ENCODE peak calls at places on chromosomes 16 and 17, in nine cellular contexts. One of them, this sample, is unnamed.

GRCh38 chr16:50320310-50320709 is 48.5 kb downstream of the BRD7 start:
- DNase-seq in choroid plexus epithelial cell: no peak
- DNase-seq in cardiac fibroblast: no peak
- DNase-seq in fibroblast of pulmonary artery: no peak
- DNase-seq in stomach: no peak
- DNase-seq in Caco-2: no peak
- DNase-seq in dorsolateral prefrontal cortex: no peak
- DNase-seq in IMR-90: no peak
- DNase-seq in progenitor cell of endocrine pancreas: no peak
- DNase-seq in this sample: no peak

GRCh38 chr17:38332735-38333134 is 11.0 kb downstream of the GPR179 start:
- DNase-seq in dorsolateral prefrontal cortex: no peak
- DNase-seq in Caco-2: no peak
- DNase-seq in choroid plexus epithelial cell: no peak
- DNase-seq in cardiac fibroblast: no peak
- DNase-seq in progenitor cell of endocrine pancreas: no peak
- DNase-seq in stomach: no peak
- DNase-seq in fibroblast of pulmonary artery: no peak
- DNase-seq in IMR-90: no peak
- DNase-seq in this sample: no peak

GRCh38 chr17:48045270-48046001 is 2.7 kb upstream of the NFE2L1 start:
- DNase-seq in stomach: no peak
- DNase-seq in IMR-90: no peak
- DNase-seq in progenitor cell of endocrine pancreas: no peak
- DNase-seq in choroid plexus epithelial cell: no peak
- DNase-seq in Caco-2: no peak
- DNase-seq in fibroblast of pulmonary artery: peak
- DNase-seq in dorsolateral prefrontal cortex: no peak
- DNase-seq in cardiac fibroblast: no peak
- DNase-seq in this sample: no peak

GRCh38 chr17:10177921-10178788 is 20.3 kb downstream of the GAS7 start:
- DNase-seq in IMR-90: peak
- DNase-seq in progenitor cell of endocrine pancreas: no peak
- DNase-seq in dorsolateral prefrontal cortex: no peak
- DNase-seq in stomach: no peak
- DNase-seq in fibroblast of pulmonary artery: peak
- DNase-seq in Caco-2: no peak
- DNase-seq in cardiac fibroblast: peak
- DNase-seq in choroid plexus epithelial cell: peak
- DNase-seq in this sample: no peak

GRCh38 chr17:48615212-48615962 is at the start of gene HOXB8:
- DNase-seq in IMR-90: no peak
- DNase-seq in stomach: no peak
- DNase-seq in choroid plexus epithelial cell: no peak
- DNase-seq in cardiac fibroblast: no peak
- DNase-seq in progenitor cell of endocrine pancreas: no peak
- DNase-seq in fibroblast of pulmonary artery: no peak
- DNase-seq in Caco-2: no peak
- DNase-seq in dorsolateral prefrontal cortex: no peak
- DNase-seq in this sample: no peak

GRCh38 chr16:55505333-55506015 is 3.4 kb upstream of the LPCAT2 start:
- DNase-seq in Caco-2: no peak
- DNase-seq in stomach: no peak
- DNase-seq in fibroblast of pulmonary artery: no peak
- DNase-seq in choroid plexus epithelial cell: no peak
- DNase-seq in dorsolateral prefrontal cortex: no peak
- DNase-seq in IMR-90: no peak
- DNase-seq in cardiac fibroblast: no peak
- DNase-seq in progenitor cell of endocrine pancreas: no peak
- DNase-seq in this sample: no peak

GRCh38 chr17:7932483-7932891 is 481 bp downstream of the CNTROB start:
- DNase-seq in cardiac fibroblast: peak
- DNase-seq in choroid plexus epithelial cell: peak
- DNase-seq in dorsolateral prefrontal cortex: no peak
- DNase-seq in fibroblast of pulmonary artery: peak
- DNase-seq in stomach: no peak
- DNase-seq in Caco-2: no peak
- DNase-seq in progenitor cell of endocrine pancreas: no peak
- DNase-seq in IMR-90: peak
- DNase-seq in this sample: no peak

GRCh38 chr17:6241381-6241780 is 171.2 kb downstream of the WSCD1 start:
- DNase-seq in fibroblast of pulmonary artery: no peak
- DNase-seq in cardiac fibroblast: no peak
- DNase-seq in Caco-2: no peak
- DNase-seq in progenitor cell of endocrine pancreas: no peak
- DNase-seq in IMR-90: no peak
- DNase-seq in dorsolateral prefrontal cortex: no peak
- DNase-seq in stomach: no peak
- DNase-seq in choroid plexus epithelial cell: no peak
- DNase-seq in this sample: no peak

GRCh38 chr16:87956771-87957279 is 5.6 kb downstream of the BANP start:
- DNase-seq in fibroblast of pulmonary artery: peak
- DNase-seq in progenitor cell of endocrine pancreas: no peak
- DNase-seq in dorsolateral prefrontal cortex: no peak
- DNase-seq in stomach: no peak
- DNase-seq in IMR-90: peak
- DNase-seq in cardiac fibroblast: peak
- DNase-seq in Caco-2: no peak
- DNase-seq in choroid plexus epithelial cell: peak
- DNase-seq in this sample: no peak
- TF ChIP-seq CTCF in fibroblast of pulmonary artery: peak
- TF ChIP-seq CTCF in progenitor cell of endocrine pancreas: no peak
- TF ChIP-seq CTCF in dorsolateral prefrontal cortex: no peak
- TF ChIP-seq CTCF in stomach: no peak
- TF ChIP-seq CTCF in IMR-90: peak
- TF ChIP-seq CTCF in cardiac fibroblast: peak
- TF ChIP-seq CTCF in Caco-2: no peak
- TF ChIP-seq CTCF in choroid plexus epithelial cell: peak
- TF ChIP-seq CTCF in this sample: peak

GRCh38 chr17:60579551-60579950 is 20.4 kb upstream of the PPM1D start:
- DNase-seq in IMR-90: no peak
- DNase-seq in dorsolateral prefrontal cortex: no peak
- DNase-seq in cardiac fibroblast: no peak
- DNase-seq in Caco-2: no peak
- DNase-seq in progenitor cell of endocrine pancreas: no peak
- DNase-seq in fibroblast of pulmonary artery: no peak
- DNase-seq in choroid plexus epithelial cell: no peak
- DNase-seq in stomach: no peak
- DNase-seq in this sample: no peak

GRCh38 chr17:60579090-60579489 is 20.9 kb upstream of the PPM1D start:
- DNase-seq in stomach: no peak
- DNase-seq in dorsolateral prefrontal cortex: no peak
- DNase-seq in fibroblast of pulmonary artery: peak
- DNase-seq in IMR-90: peak
- DNase-seq in choroid plexus epithelial cell: peak
- DNase-seq in progenitor cell of endocrine pancreas: no peak
- DNase-seq in cardiac fibroblast: peak
- DNase-seq in Caco-2: no peak
- DNase-seq in this sample: no peak

GRCh38 chr17:60583008-60583407 is 17.0 kb upstream of the PPM1D start:
- DNase-seq in progenitor cell of endocrine pancreas: no peak
- DNase-seq in cardiac fibroblast: no peak
- DNase-seq in Caco-2: no peak
- DNase-seq in IMR-90: no peak
- DNase-seq in fibroblast of pulmonary artery: no peak
- DNase-seq in dorsolateral prefrontal cortex: no peak
- DNase-seq in choroid plexus epithelial cell: no peak
- DNase-seq in stomach: no peak
- DNase-seq in this sample: no peak

GRCh38 chr17:60573139-60573975 is 26.6 kb upstream of the PPM1D start:
- DNase-seq in choroid plexus epithelial cell: peak
- DNase-seq in Caco-2: peak
- DNase-seq in progenitor cell of endocrine pancreas: no peak
- DNase-seq in fibroblast of pulmonary artery: peak
- DNase-seq in IMR-90: peak
- DNase-seq in stomach: no peak
- DNase-seq in cardiac fibroblast: peak
- DNase-seq in dorsolateral prefrontal cortex: no peak
- DNase-seq in this sample: no peak

DNA sequence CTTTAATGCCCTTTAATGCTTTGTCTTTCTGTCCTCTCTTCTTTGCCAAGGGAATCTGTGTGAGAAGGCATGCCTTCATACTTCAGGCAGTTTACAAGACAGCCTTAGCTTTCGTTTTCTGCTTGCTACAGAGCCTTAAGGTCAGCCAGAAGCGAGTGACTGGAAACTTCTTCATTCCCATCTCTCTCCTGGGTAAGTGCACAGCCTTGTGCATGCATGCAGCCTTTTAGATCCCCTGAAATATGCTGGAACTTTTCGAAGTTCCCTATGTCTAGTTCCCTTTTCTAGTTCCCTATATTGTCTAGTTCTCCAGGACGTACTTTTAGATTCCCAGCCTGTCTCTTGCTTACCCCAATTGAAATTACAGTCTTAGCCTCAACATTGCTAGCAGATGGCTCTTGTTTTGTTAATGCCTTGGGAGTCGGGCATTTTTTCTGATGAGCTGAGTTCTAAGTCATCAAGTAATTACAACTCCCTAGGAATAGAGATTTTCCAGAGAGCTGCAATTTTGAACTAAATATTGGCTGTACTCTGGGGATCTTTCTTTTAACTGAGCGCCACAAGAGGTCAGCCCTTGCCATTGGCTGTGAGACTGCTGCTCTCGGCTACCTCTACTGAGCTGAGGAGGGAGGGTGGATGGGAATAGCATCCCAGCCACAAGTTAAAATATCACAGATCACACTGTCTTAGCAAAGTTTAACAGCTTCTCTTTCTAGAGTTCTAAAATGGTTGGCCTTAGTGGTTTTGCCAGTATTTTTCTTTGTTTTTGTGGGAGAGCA is 22.7 kb upstream of the PPM1D start:
- DNase-seq in cardiac fibroblast: peak
- DNase-seq in IMR-90: peak
- DNase-seq in fibroblast of pulmonary artery: peak
- DNase-seq in stomach: no peak
- DNase-seq in dorsolateral prefrontal cortex: peak
- DNase-seq in Caco-2: no peak
- DNase-seq in progenitor cell of endocrine pancreas: no peak
- DNase-seq in choroid plexus epithelial cell: peak
- DNase-seq in this sample: no peak
- TF ChIP-seq CTCF in cardiac fibroblast: peak
- TF ChIP-seq CTCF in IMR-90: peak
- TF ChIP-seq CTCF in fibroblast of pulmonary artery: peak
- TF ChIP-seq CTCF in stomach: no peak
- TF ChIP-seq CTCF in dorsolateral prefrontal cortex: peak
- TF ChIP-seq CTCF in Caco-2: no peak
- TF ChIP-seq CTCF in progenitor cell of endocrine pancreas: no peak
- TF ChIP-seq CTCF in choroid plexus epithelial cell: no peak
- TF ChIP-seq CTCF in this sample: no peak

GRCh38 chr17:57051886-57052342 is 33.1 kb upstream of the AKAP1 start:
- DNase-seq in cardiac fibroblast: no peak
- DNase-seq in Caco-2: no peak
- DNase-seq in choroid plexus epithelial cell: no peak
- DNase-seq in dorsolateral prefrontal cortex: no peak
- DNase-seq in IMR-90: no peak
- DNase-seq in stomach: no peak
- DNase-seq in progenitor cell of endocrine pancreas: no peak
- DNase-seq in fibroblast of pulmonary artery: no peak
- DNase-seq in this sample: no peak

GRCh38 chr17:57044976-57045867 is 39.8 kb upstream of the AKAP1 start:
- DNase-seq in stomach: no peak
- DNase-seq in choroid plexus epithelial cell: no peak
- DNase-seq in fibroblast of pulmonary artery: no peak
- DNase-seq in Caco-2: no peak
- DNase-seq in IMR-90: no peak
- DNase-seq in progenitor cell of endocrine pancreas: no peak
- DNase-seq in dorsolateral prefrontal cortex: no peak
- DNase-seq in cardiac fibroblast: no peak
- DNase-seq in this sample: no peak

GRCh38 chr17:57045868-57046671 is 39.0 kb upstream of the AKAP1 start:
- DNase-seq in cardiac fibroblast: no peak
- DNase-seq in fibroblast of pulmonary artery: no peak
- DNase-seq in IMR-90: no peak
- DNase-seq in progenitor cell of endocrine pancreas: no peak
- DNase-seq in dorsolateral prefrontal cortex: no peak
- DNase-seq in stomach: peak
- DNase-seq in choroid plexus epithelial cell: no peak
- DNase-seq in Caco-2: no peak
- DNase-seq in this sample: no peak

GRCh38 chr17:57048096-57048495 is 37.0 kb upstream of the AKAP1 start:
- DNase-seq in progenitor cell of endocrine pancreas: no peak
- DNase-seq in stomach: no peak
- DNase-seq in fibroblast of pulmonary artery: no peak
- DNase-seq in IMR-90: no peak
- DNase-seq in Caco-2: no peak
- DNase-seq in dorsolateral prefrontal cortex: no peak
- DNase-seq in choroid plexus epithelial cell: no peak
- DNase-seq in cardiac fibroblast: no peak
- DNase-seq in this sample: no peak

GRCh38 chr17:57050303-57050702 is 34.7 kb upstream of the AKAP1 start:
- DNase-seq in cardiac fibroblast: no peak
- DNase-seq in progenitor cell of endocrine pancreas: no peak
- DNase-seq in Caco-2: no peak
- DNase-seq in fibroblast of pulmonary artery: no peak
- DNase-seq in choroid plexus epithelial cell: no peak
- DNase-seq in dorsolateral prefrontal cortex: no peak
- DNase-seq in IMR-90: no peak
- DNase-seq in stomach: no peak
- DNase-seq in this sample: no peak
- TF ChIP-seq CTCF in cardiac fibroblast: no peak
- TF ChIP-seq CTCF in progenitor cell of endocrine pancreas: no peak
- TF ChIP-seq CTCF in Caco-2: no peak
- TF ChIP-seq CTCF in fibroblast of pulmonary artery: no peak
- TF ChIP-seq CTCF in choroid plexus epithelial cell: no peak
- TF ChIP-seq CTCF in dorsolateral prefrontal cortex: no peak
- TF ChIP-seq CTCF in IMR-90: no peak
- TF ChIP-seq CTCF in stomach: no peak
- TF ChIP-seq CTCF in this sample: no peak

GRCh38 chr17:30002088-30002487 is 60.7 kb downstream of the EFCAB5 start:
- DNase-seq in IMR-90: no peak
- DNase-seq in cardiac fibroblast: no peak
- DNase-seq in dorsolateral prefrontal cortex: no peak
- DNase-seq in Caco-2: no peak
- DNase-seq in choroid plexus epithelial cell: no peak
- DNase-seq in fibroblast of pulmonary artery: no peak
- DNase-seq in progenitor cell of endocrine pancreas: no peak
- DNase-seq in stomach: no peak
- DNase-seq in this sample: no peak

GRCh38 chr17:29996458-29996857 is 55.0 kb downstream of the EFCAB5 start:
- DNase-seq in progenitor cell of endocrine pancreas: no peak
- DNase-seq in choroid plexus epithelial cell: no peak
- DNase-seq in fibroblast of pulmonary artery: no peak
- DNase-seq in dorsolateral prefrontal cortex: no peak
- DNase-seq in Caco-2: no peak
- DNase-seq in cardiac fibroblast: no peak
- DNase-seq in IMR-90: no peak
- DNase-seq in stomach: no peak
- DNase-seq in this sample: no peak

GRCh38 chr17:30000755-30001257 is 59.4 kb downstream of the EFCAB5 start:
- DNase-seq in fibroblast of pulmonary artery: no peak
- DNase-seq in stomach: no peak
- DNase-seq in cardiac fibroblast: no peak
- DNase-seq in Caco-2: no peak
- DNase-seq in choroid plexus epithelial cell: peak
- DNase-seq in dorsolateral prefrontal cortex: no peak
- DNase-seq in IMR-90: peak
- DNase-seq in progenitor cell of endocrine pancreas: no peak
- DNase-seq in this sample: no peak

GRCh38 chr17:30005709-30006320 is 64.4 kb downstream of the EFCAB5 start:
- DNase-seq in choroid plexus epithelial cell: peak
- DNase-seq in fibroblast of pulmonary artery: peak
- DNase-seq in dorsolateral prefrontal cortex: no peak
- DNase-seq in Caco-2: peak
- DNase-seq in IMR-90: peak
- DNase-seq in stomach: no peak
- DNase-seq in cardiac fibroblast: peak
- DNase-seq in progenitor cell of endocrine pancreas: no peak
- DNase-seq in this sample: no peak

DNA sequence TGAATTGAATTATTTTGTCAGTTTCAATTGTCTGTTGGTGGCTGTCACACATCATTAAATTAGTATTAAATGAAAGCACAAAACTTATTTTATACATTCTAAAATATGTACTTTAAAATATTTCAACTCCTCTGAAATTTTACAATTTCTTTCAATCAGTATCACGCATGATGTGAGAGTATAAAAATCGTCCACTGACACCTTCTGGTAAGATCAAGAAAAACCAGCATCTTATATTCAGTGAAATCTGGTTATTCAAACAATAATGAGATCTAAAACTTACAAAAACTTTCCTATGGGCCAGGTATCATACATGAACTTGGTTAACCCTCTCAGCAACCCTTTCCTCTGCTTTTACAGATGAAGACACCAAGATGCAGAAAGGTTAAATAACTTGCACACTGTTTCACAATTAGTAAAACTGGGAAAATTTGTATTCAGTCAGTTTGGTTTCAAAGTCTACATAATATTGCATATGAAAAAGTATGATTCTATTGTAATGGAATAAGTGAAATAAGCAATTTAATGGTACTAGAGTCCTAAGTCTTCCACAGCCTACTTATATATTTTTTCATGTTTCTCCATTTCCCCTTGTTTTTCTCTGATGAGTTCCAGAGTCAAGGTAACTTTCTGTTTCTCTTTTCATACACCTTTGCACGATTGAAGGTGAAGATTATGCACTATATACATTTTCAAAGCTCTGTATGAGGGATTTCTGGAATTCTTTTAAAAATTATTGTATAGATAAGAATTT is 58.7 kb downstream of the EFCAB5 start:
- DNase-seq in cardiac fibroblast: peak
- DNase-seq in dorsolateral prefrontal cortex: no peak
- DNase-seq in Caco-2: no peak
- DNase-seq in choroid plexus epithelial cell: peak
- DNase-seq in stomach: no peak
- DNase-seq in fibroblast of pulmonary artery: peak
- DNase-seq in progenitor cell of endocrine pancreas: no peak
- DNase-seq in IMR-90: no peak
- DNase-seq in this sample: no peak
- TF ChIP-seq CTCF in cardiac fibroblast: no peak
- TF ChIP-seq CTCF in dorsolateral prefrontal cortex: no peak
- TF ChIP-seq CTCF in Caco-2: no peak
- TF ChIP-seq CTCF in choroid plexus epithelial cell: no peak
- TF ChIP-seq CTCF in stomach: no peak
- TF ChIP-seq CTCF in fibroblast of pulmonary artery: peak
- TF ChIP-seq CTCF in progenitor cell of endocrine pancreas: no peak
- TF ChIP-seq CTCF in IMR-90: no peak
- TF ChIP-seq CTCF in this sample: no peak